ENCODE peak calls at places on chromosomes 7 and 10, in eight cellular contexts. O is astrocyte of the spinal cord, G is kidney epithelial cell, Z is PC-9, Q is cardiac fibroblast, W is left ventricle myocardium inferior, S is pancreas, J is OCI-LY7. U is an unnamed sample.

GRCh38 chr10:93309062-93309461 is 173.1 kb downstream of the MYOF start:
- DNase-seq in O (peak; percentile 53), G (no peak), Z (no peak), Q (peak; percentile 77), W (no peak), S (no peak), J (no peak), U (peak; percentile 33)

GRCh38 chr7:37540917-37541316 is 92.3 kb upstream of the ELMO1 start:
- DNase-seq in O (no peak), G (no peak), Z (no peak), Q (no peak), W (no peak), S (no peak), J (no peak), U (no peak)

GRCh38 chr10:33163941-33164824 is 170.3 kb downstream of the NRP1 start:
- DNase-seq in O (peak; percentile 56), G (no peak), Z (no peak), Q (no peak), W (no peak), S (no peak), J (no peak), U (peak; percentile 55)

GRCh38 chr10:78700816-78701520 is 367.8 kb upstream of the ZMIZ1 start:
- DNase-seq in O (no peak), G (no peak), Z (no peak), Q (no peak), W (no peak), S (no peak), J (no peak), U (no peak)

GRCh38 chr7:81186691-81187090 is 267.8 kb upstream of the SEMA3C start:
- DNase-seq in O (no peak), G (no peak), Z (no peak), Q (peak; percentile 31), W (no peak), S (no peak), J (no peak), U (peak; percentile 66)

GRCh38 chr7:107201795-107202450 is 33.1 kb downstream of the HBP1 start:
- DNase-seq in O (peak; percentile 33), G (no peak), Z (no peak), Q (peak; percentile 24), W (peak; percentile 60), S (peak; percentile 80), J (peak; percentile 61), U (no peak)

GRCh38 chr7:95772298-95772770 is at the start of gene DYNC1I1:
- DNase-seq in O (peak; percentile 52), G (peak; percentile 7), Z (peak; percentile 43), Q (peak; percentile 64), W (peak; percentile 81), S (peak; percentile 73), J (no peak), U (peak; percentile 46)

GRCh38 chr10:62048919-62049636 is 147.6 kb downstream of the ARID5B start:
- DNase-seq in O (peak; percentile 95), G (peak; percentile 94), Z (peak; percentile 92), Q (peak; percentile 98), W (peak; percentile 82), S (peak; percentile 57), J (peak; percentile 51), U (peak; percentile 99)

GRCh38 chr7:28623863-28624262 is 211.5 kb downstream of the CREB5 start:
- DNase-seq in O (no peak), G (no peak), Z (peak; percentile 51), Q (no peak), W (no peak), S (no peak), J (peak; percentile 51), U (no peak)

GRCh38 chr7:87564290-87564963 is 36.3 kb downstream of the ABCB1 start:
- DNase-seq in O (no peak), G (no peak), Z (no peak), Q (no peak), W (no peak), S (peak; percentile 43), J (peak; percentile 37), U (no peak)

GRCh38 chr7:143305423-143306070 is 10.4 kb upstream of the CLCN1 start:
- DNase-seq in O (peak; percentile 26), G (no peak), Z (no peak), Q (peak; percentile 66), W (peak; percentile 79), S (peak; percentile 82), J (peak; percentile 47), U (peak; percentile 31)

GRCh38 chr7:129014501-129015101 is 40.3 kb downstream of the TNPO3 start:
- DNase-seq in O (no peak), G (no peak), Z (no peak), Q (no peak), W (no peak), S (no peak), J (no peak), U (peak; percentile 3)

GRCh38 chr10:10295537-10295936 is 722.1 kb upstream of the CELF2 start:
- DNase-seq in O (no peak), G (no peak), Z (no peak), Q (no peak), W (no peak), S (no peak), J (no peak), U (no peak)

GRCh38 chr7:28481131-28481926 is 69.0 kb downstream of the CREB5 start:
- DNase-seq in O (peak; percentile 57), G (no peak), Z (no peak), Q (peak; percentile 51), W (no peak), S (no peak), J (peak; percentile 49), U (peak; percentile 42)

GRCh38 chr10:86385806-86386205 is 19.2 kb upstream of the GRID1 start:
- DNase-seq in O (no peak), G (no peak), Z (no peak), Q (no peak), W (no peak), S (no peak), J (no peak), U (no peak)

GRCh38 chr10:77350711-77351119 is 286.9 kb downstream of the KCNMA1 start:
- DNase-seq in O (peak; percentile 99), G (peak; percentile 96), Z (peak; percentile 93), Q (peak; percentile 94), W (no peak), S (no peak), J (no peak), U (peak; percentile 97)
- TF ChIP-seq CTCF in O (peak; percentile 21), G (peak; percentile 2), Z (no peak), Q (peak; percentile 14), W (no peak), S (no peak), J (no peak), U (peak; percentile 41)

DNA sequence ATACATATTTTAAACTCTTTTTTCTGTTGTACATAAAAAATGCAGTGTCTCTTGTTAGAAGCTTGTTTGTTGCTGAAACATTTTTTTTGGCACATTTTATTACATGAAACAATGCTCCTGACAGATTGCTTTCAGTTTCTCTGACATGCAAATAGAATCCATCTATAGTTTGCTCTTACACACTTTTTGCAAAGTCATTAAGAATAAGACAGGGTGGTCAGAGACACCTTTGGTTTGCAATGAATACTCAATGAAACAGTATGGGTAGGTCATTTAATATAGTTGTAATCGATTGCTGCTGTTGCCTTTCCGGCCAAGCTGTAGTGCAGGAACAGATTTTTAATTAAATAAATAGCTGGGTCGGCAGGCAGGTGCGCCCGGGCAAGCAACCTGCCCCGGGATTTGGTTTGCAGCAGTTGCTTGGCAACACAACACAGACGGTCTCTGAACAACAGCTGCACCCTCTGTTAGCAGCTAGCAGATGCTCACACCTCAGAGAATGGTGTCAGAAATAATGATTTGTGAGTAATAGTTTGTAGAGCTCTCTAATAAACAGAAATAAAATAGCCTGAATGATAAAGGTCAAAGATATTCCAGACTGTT is 115.7 kb upstream of the CACNA2D1 start:
- DNase-seq in O (no peak), G (no peak), Z (peak; percentile 37), Q (no peak), W (no peak), S (peak; percentile 30), J (no peak), U (no peak)
- H3K4me3 ChIP-seq in O (no peak overlapping the region), G (peak overlapping the region; percentile 13), Z (peak overlapping the region; percentile 51), Q (no peak overlapping the region), W (peak overlapping the region; percentile 12), S (no peak overlapping the region), J (no peak overlapping the region), U (no peak overlapping the region)

GRCh38 chr7:42621543-42622219 is 290.2 kb downstream of the C7orf25 start:
- DNase-seq in O (no peak), G (no peak), Z (no peak), Q (no peak), W (no peak), S (no peak), J (no peak), U (no peak)

GRCh38 chr7:42617071-42617705 is 294.7 kb downstream of the C7orf25 start:
- DNase-seq in O (no peak), G (no peak), Z (no peak), Q (no peak), W (no peak), S (no peak), J (no peak), U (no peak)

GRCh38 chr7:42618649-42619315 is 293.1 kb downstream of the C7orf25 start:
- DNase-seq in O (no peak), G (no peak), Z (no peak), Q (no peak), W (no peak), S (no peak), J (no peak), U (no peak)

GRCh38 chr7:42614636-42615035 is 297.2 kb downstream of the C7orf25 start:
- DNase-seq in O (no peak), G (no peak), Z (no peak), Q (no peak), W (no peak), S (no peak), J (no peak), U (peak; percentile 14)

DNA sequence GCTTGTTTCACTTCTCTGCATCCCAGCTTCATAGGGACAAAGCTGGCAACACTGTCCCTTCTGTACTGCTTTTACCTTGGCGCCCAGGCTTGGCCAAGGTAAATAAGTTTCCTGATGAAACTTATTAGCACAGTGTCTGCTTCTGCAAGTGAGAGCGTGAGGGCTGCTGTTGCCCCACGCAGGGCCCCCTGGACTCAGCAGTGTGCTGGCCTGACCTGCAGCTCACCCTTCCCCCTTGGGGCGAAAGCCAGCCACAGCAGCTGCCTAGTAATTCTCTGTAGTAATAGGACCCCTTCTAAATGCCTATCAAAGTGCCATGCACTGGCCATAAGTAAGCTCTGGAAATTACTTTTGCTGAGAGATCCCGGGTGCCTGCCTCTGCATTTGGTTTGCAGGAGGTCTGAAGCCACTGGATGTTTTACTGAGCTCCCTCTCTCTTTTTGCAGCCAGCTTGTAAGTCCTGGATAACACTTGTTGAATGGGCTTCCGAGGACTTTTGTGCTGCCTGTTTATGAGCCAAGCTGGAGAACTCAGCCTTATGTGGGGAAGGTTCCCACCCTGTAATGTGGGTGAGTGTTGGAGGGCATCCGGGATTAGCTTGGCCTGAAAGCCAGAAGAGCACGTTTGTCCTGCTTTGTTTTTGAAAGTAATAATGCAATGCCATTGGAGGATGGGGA is 294.0 kb downstream of the C7orf25 start:
- DNase-seq in O (peak; percentile 10), G (no peak), Z (no peak), Q (peak; percentile 22), W (no peak), S (no peak), J (no peak), U (no peak)
- TF ChIP-seq CTCF in O (no peak), G (no peak), Z (no peak), Q (no peak), W (no peak), S (no peak), J (no peak), U (no peak)

DNA sequence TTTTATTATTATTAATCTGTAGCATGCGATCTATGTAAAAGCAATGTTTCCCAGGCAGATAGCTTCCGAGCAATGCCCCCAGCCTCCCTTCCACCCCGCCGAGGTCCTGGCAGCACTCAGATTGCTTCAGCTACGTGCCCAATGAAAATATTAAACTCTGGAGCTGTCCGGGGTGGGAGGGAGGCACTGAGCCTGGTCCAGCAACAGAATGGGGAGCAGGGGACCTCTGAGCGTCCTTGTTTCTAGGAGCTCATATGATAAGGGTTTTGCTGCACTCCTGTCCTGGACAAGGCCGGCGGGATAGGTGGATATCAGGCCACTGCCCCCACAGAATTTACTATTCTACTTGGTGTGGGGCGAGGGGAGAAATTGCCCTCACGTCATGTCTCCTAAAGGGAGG is 44.5 kb upstream of the CDK1 start:
- DNase-seq in O (no peak), G (no peak), Z (no peak), Q (no peak), W (no peak), S (peak; percentile 19), J (no peak), U (no peak)
- H3K4me3 ChIP-seq in O (peak overlapping the region; percentile 51), G (no peak overlapping the region), Z (peak overlapping the region; percentile 70), Q (no peak overlapping the region), W (peak overlapping the region; percentile 64), S (peak overlapping the region; percentile 90), J (no peak overlapping the region), U (no peak overlapping the region)